ENCODE peak calls at places on chromosome 21, in ten cellular contexts. B, P, Q, F, L, T, X, U, E and H are unnamed samples.

GRCh38 chr21:16913010-16913409 is 599.8 kb upstream of the CXADR start:
- DNase-seq in B (no peak), P (no peak), Q (no peak), F (no peak), L (no peak), T (no peak), X (no peak), U (no peak), E (no peak), H (no peak)

GRCh38 chr21:39728341-39728740 is 16.6 kb upstream of the IGSF5 start:
- DNase-seq in B (no peak), P (no peak), Q (no peak), F (no peak), L (no peak), T (no peak), X (no peak), U (no peak), E (no peak), H (no peak)

GRCh38 chr21:44626673-44627143 is at the start of gene KRTAP10-9:
- DNase-seq in B (no peak), P (no peak), Q (no peak), F (no peak), L (no peak), T (no peak), X (no peak), U (no peak), E (no peak), H (peak; percentile 40)

GRCh38 chr21:40681164-40681859 is 165.6 kb downstream of the DSCAM start:
- DNase-seq in B (peak; percentile 55), P (no peak), Q (no peak), F (peak; percentile 51), L (no peak), T (no peak), X (no peak), U (no peak), E (peak; percentile 39), H (no peak)

GRCh38 chr21:16563795-16564194 is 834.0 kb downstream of the USP25 start:
- DNase-seq in B (no peak), P (no peak), Q (peak; percentile 64), F (peak; percentile 20), L (no peak), T (no peak), X (no peak), U (peak; percentile 51), E (no peak), H (no peak)

GRCh38 chr21:31905444-31906400 is 32.9 kb downstream of the HUNK start:
- DNase-seq in B (no peak), P (no peak), Q (no peak), F (no peak), L (no peak), T (no peak), X (no peak), U (no peak), E (no peak), H (no peak)

GRCh38 chr21:26368591-26368990 is 198.0 kb upstream of the APP start:
- DNase-seq in B (no peak), P (no peak), Q (no peak), F (no peak), L (no peak), T (no peak), X (no peak), U (no peak), E (no peak), H (no peak)

GRCh38 chr21:44092201-44092600 is 15.0 kb upstream of the PWP2 start:
- DNase-seq in B (no peak), P (no peak), Q (peak; percentile 65), F (no peak), L (no peak), T (no peak), X (no peak), U (no peak), E (no peak), H (peak; percentile 26)

GRCh38 chr21:24955275-24955961 is 651.9 kb downstream of the MRPL39 start:
- DNase-seq in B (no peak), P (peak; percentile 89), Q (no peak), F (no peak), L (no peak), T (no peak), X (no peak), U (no peak), E (no peak), H (no peak)

GRCh38 chr21:45313015-45313414 is 25.3 kb upstream of the POFUT2 start:
- DNase-seq in B (no peak), P (no peak), Q (no peak), F (peak; percentile 9), L (no peak), T (peak; percentile 25), X (peak; percentile 18), U (peak; percentile 14), E (peak; percentile 12), H (no peak)

GRCh38 chr21:26946744-26947446 is 20.0 kb downstream of the ADAMTS5 start:
- DNase-seq in B (no peak), P (no peak), Q (no peak), F (no peak), L (no peak), T (no peak), X (no peak), U (no peak), E (no peak), H (no peak)

GRCh38 chr21:45324430-45325205 is 36.9 kb upstream of the POFUT2 start:
- DNase-seq in B (peak; percentile 36), P (no peak), Q (no peak), F (peak; percentile 33), L (no peak), T (peak; percentile 45), X (peak; percentile 48), U (peak; percentile 36), E (peak; percentile 20), H (no peak)

GRCh38 chr21:45288441-45288841 is 746 bp upstream of the POFUT2 start:
- DNase-seq in B (no peak), P (no peak), Q (no peak), F (no peak), L (no peak), T (no peak), X (no peak), U (no peak), E (no peak), H (peak; percentile 56)

GRCh38 chr21:16305686-16306085 is 575.9 kb downstream of the USP25 start:
- DNase-seq in B (no peak), P (no peak), Q (peak; percentile 11), F (no peak), L (no peak), T (peak; percentile 34), X (peak; percentile 29), U (no peak), E (no peak), H (no peak)

GRCh38 chr21:20802631-20803260 is 195.5 kb upstream of the NCAM2 start:
- DNase-seq in B (no peak), P (no peak), Q (no peak), F (no peak), L (no peak), T (no peak), X (no peak), U (no peak), E (no peak), H (no peak)

DNA sequence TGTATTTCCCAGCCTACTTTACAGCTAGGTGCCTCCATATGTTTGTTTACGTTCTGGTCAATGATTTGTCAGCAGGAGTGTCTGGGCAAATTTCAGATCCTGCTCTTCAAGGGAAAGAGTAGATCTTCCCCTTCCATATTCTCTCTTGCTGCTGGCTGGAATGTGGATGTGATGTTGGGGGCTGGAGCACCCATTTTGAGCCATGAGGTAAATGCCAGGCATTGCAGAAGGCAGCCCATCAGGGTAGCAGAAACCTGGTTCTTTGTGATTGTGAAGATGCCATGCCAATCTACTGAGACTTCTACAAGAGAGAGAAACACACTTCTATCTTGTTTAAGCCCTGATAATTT is 25.1 kb downstream of the RUNX1 start:
- DNase-seq in B (no peak), P (no peak), Q (no peak), F (no peak), L (no peak), T (no peak), X (no peak), U (no peak), E (no peak), H (no peak)
- H3K4me1 ChIP-seq in B (peaks cover 4% of the 10 kb centered on the region), P (peaks cover 38% of the 10 kb centered on the region), Q (no peaks in the 10 kb centered on the region), F (peaks cover 7% of the 10 kb centered on the region), L (peaks cover 2% of the 10 kb centered on the region), T (no peaks in the 10 kb centered on the region), X (peaks cover 4% of the 10 kb centered on the region), U (peaks cover 38% of the 10 kb centered on the region), E (peaks cover 9% of the 10 kb centered on the region), H (no peaks in the 10 kb centered on the region)

DNA sequence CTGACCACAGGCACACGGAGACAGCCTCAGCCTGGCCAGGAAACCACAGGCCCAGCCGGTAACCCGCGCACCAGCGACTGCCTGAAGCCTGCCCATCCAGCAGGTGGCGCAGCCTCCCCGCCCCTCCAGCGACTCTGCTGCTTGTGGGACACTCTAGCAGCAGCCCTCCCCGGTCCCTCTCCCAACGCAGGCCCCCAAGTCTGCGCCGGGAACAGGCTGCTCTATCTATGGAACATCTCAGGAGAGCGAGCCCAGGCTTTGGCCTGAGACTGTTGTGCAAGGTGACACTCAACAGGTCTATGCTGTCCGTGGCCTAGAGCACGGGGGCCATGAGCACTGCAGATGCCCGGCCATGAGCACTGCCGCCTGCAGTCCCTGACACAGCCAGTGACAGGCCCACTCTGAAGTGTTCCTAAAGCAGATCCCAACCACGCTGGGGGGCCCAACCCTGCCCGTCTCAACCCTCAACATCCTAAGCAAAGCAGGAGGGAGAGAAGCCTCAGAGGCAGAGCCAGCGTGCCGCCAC is 28.4 kb downstream of the WDR4 start:
- DNase-seq in B (no peak), P (no peak), Q (peak; percentile 20), F (no peak), L (no peak), T (no peak), X (no peak), U (no peak), E (no peak), H (no peak)
- TF ChIP-seq CTCF in B (peak; percentile 27), P (peak; percentile 35), Q (no peak), F (no peak), L (peak; percentile 35), T (no peak), X (peak; percentile 23), U (peak; percentile 44), E (peak; percentile 37), H (peak; percentile 37)

DNA sequence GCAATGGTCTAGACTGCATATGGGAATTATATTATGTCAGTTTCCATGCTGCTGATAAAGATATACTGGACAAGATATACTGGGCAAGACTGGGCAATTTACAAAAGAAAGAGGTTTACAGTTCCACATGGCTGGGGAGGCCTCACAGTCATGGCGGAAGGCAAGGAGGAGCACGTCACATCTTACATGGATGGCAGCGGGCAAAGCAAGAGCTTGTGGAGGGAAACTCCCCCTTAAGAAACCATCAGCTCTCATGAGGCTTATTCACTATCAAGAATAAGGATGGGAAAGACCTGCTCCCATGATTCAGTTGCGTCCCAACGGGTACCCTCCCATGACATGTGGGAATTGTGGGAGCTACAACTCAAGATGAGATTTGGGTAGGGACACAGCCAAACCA is 21.2 kb downstream of the CCT8 start:
- DNase-seq in B (no peak), P (no peak), Q (no peak), F (no peak), L (no peak), T (no peak), X (no peak), U (no peak), E (no peak), H (no peak)
- H3K4me3 ChIP-seq in B (no peak overlapping the region), P (no peak overlapping the region), Q (no peak overlapping the region), F (no peak overlapping the region), L (no peak overlapping the region), T (no peak overlapping the region), X (no peak overlapping the region), U (no peak overlapping the region), E (no peak overlapping the region), H (no peak overlapping the region)

DNA sequence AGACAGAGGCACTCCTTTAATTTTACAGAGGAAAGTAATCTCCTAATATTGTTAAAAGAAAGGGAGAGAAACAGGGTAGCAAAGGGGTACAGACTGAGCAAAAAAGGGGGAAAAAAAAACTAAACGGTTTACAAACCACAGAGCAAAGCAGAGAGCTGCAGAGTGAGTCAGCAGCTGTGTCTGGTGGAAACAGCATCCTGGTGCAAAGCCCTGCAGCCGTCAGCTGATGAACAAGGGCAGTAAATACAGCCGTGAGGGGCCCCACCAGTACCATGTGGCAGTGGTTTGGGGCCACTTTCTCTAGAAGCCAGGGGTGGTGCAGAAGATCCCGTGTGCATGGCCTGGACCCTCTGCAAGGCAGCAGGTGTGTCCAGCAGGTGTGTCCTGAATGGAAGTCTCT is 111.3 kb downstream of the ERG start:
- DNase-seq in B (no peak), P (peak; percentile 20), Q (no peak), F (no peak), L (no peak), T (no peak), X (no peak), U (no peak), E (no peak), H (no peak)
- H3K4me1 ChIP-seq in B (peaks cover 16% of the 10 kb centered on the region), P (no peaks in the 10 kb centered on the region), Q (no peaks in the 10 kb centered on the region), F (no peaks in the 10 kb centered on the region), L (no peaks in the 10 kb centered on the region), T (no peaks in the 10 kb centered on the region), X (no peaks in the 10 kb centered on the region), U (peaks cover 25% of the 10 kb centered on the region), E (peaks cover 19% of the 10 kb centered on the region), H (no peaks in the 10 kb centered on the region)